ENCODE peak calls at places on chromosomes 5 and 9, in nine cellular contexts. G is GM12865, H is transverse colon, V is AG10803, W is fibroblast of mammary gland, A is breast epithelium, D is lower lobe of right lung, P is right cardiac atrium, X is heart left ventricle. K is an unnamed sample.

GRCh38 chr5:151020304-151021031 is at the start of gene GPX3:
- DNase-seq in G (no peak), H (peak), V (peak), W (no peak), A (peak), D (peak), P (peak), X (peak), K (peak)

GRCh38 chr9:6907772-6908381 is 150.1 kb downstream of the KDM4C start:
- DNase-seq in G (peak), H (no peak), V (peak), W (peak), A (no peak), D (no peak), P (no peak), X (no peak), K (no peak)

GRCh38 chr9:25681270-25681669 is 3.0 kb upstream of the TUSC1 start:
- DNase-seq in G (no peak), H (no peak), V (peak), W (peak), A (no peak), D (no peak), P (no peak), X (no peak), K (no peak)

GRCh38 chr5:157143127-157143959 is 678 bp upstream of the MED7 start:
- DNase-seq in G (peak), H (peak), V (peak), W (peak), A (no peak), D (peak), P (peak), X (peak), K (peak)

GRCh38 chr9:98575379-98576346 is 133.1 kb downstream of the GABBR2 start:
- DNase-seq in G (peak), H (no peak), V (peak), W (peak), A (no peak), D (no peak), P (no peak), X (no peak), K (peak)

GRCh38 chr5:74631088-74631960 is 9.2 kb downstream of the ENC1 start:
- DNase-seq in G (peak), H (no peak), V (no peak), W (peak), A (no peak), D (no peak), P (no peak), X (no peak), K (peak)

GRCh38 chr5:141476132-141476909 is 555 bp downstream of the PCDHGC3 start:
- DNase-seq in G (peak), H (peak), V (peak), W (peak), A (no peak), D (peak), P (peak), X (peak), K (peak)

GRCh38 chr9:109579191-109579948 is 81.3 kb upstream of the PTPN3 start:
- DNase-seq in G (no peak), H (no peak), V (no peak), W (no peak), A (no peak), D (no peak), P (no peak), X (no peak), K (no peak)

GRCh38 chr9:13244190-13244589 is 35.3 kb downstream of the MPDZ start:
- DNase-seq in G (no peak), H (no peak), V (no peak), W (no peak), A (no peak), D (no peak), P (no peak), X (no peak), K (no peak)

GRCh38 chr9:116639251-116639741 is 47.8 kb upstream of the TRIM32 start:
- DNase-seq in G (no peak), H (no peak), V (peak), W (peak), A (no peak), D (no peak), P (no peak), X (no peak), K (no peak)

GRCh38 chr9:32550046-32550608 is 2.0 kb upstream of the SMIM27 start:
- DNase-seq in G (no peak), H (no peak), V (peak), W (peak), A (no peak), D (no peak), P (no peak), X (no peak), K (no peak)

GRCh38 chr5:80234311-80234948 is 21.4 kb downstream of the SERINC5 start:
- DNase-seq in G (no peak), H (no peak), V (no peak), W (no peak), A (no peak), D (no peak), P (no peak), X (no peak), K (no peak)

GRCh38 chr9:33024126-33024965 is 727 bp upstream of the DNAJA1 start:
- DNase-seq in G (peak), H (peak), V (peak), W (peak), A (no peak), D (no peak), P (no peak), X (no peak), K (peak)

GRCh38 chr5:78211052-78211451 is 83.4 kb downstream of the AP3B1 start:
- DNase-seq in G (no peak), H (no peak), V (no peak), W (no peak), A (no peak), D (no peak), P (no peak), X (no peak), K (no peak)

GRCh38 chr9:22005700-22006605 is 3.2 kb downstream of the CDKN2B start:
- DNase-seq in G (no peak), H (no peak), V (no peak), W (no peak), A (no peak), D (no peak), P (no peak), X (no peak), K (no peak)

GRCh38 chr9:34139477-34140146 is 13.1 kb upstream of the DCAF12 start:
- DNase-seq in G (peak), H (peak), V (peak), W (peak), A (no peak), D (no peak), P (peak), X (peak), K (no peak)

GRCh38 chr9:90502134-90502533 is 140.5 kb downstream of the DIRAS2 start:
- DNase-seq in G (no peak), H (no peak), V (no peak), W (no peak), A (no peak), D (no peak), P (no peak), X (no peak), K (no peak)

GRCh38 chr5:115774684-115775083 is 41.8 kb downstream of the CDO1 start:
- DNase-seq in G (no peak), H (no peak), V (no peak), W (peak), A (no peak), D (no peak), P (peak), X (peak), K (no peak)

GRCh38 chr9:27460225-27461023 is 63.7 kb upstream of the IFNK start:
- DNase-seq in G (no peak), H (no peak), V (peak), W (peak), A (no peak), D (no peak), P (no peak), X (no peak), K (peak)

GRCh38 chr5:179347581-179347980 is 2.3 kb upstream of the ADAMTS2 start:
- DNase-seq in G (no peak), H (no peak), V (no peak), W (no peak), A (no peak), D (no peak), P (no peak), X (no peak), K (no peak)

GRCh38 chr9:35518981-35519679 is 29.2 kb downstream of the RUSC2 start:
- DNase-seq in G (no peak), H (no peak), V (peak), W (peak), A (no peak), D (no peak), P (no peak), X (peak), K (no peak)

GRCh38 chr5:137398751-137399150 is 100.4 kb downstream of the SPOCK1 start:
- DNase-seq in G (no peak), H (no peak), V (no peak), W (no peak), A (no peak), D (no peak), P (no peak), X (no peak), K (no peak)

GRCh38 chr5:157446077-157446930 is 13.7 kb upstream of the NIPAL4 start:
- DNase-seq in G (no peak), H (no peak), V (no peak), W (no peak), A (no peak), D (no peak), P (no peak), X (no peak), K (no peak)

GRCh38 chr9:16023466-16023865 is 470.6 kb downstream of the CCDC171 start:
- DNase-seq in G (no peak), H (no peak), V (peak), W (peak), A (no peak), D (no peak), P (no peak), X (no peak), K (no peak)

GRCh38 chr9:127918201-127919107 is 1.6 kb upstream of the ST6GALNAC4 start:
- DNase-seq in G (peak), H (peak), V (peak), W (peak), A (no peak), D (peak), P (peak), X (no peak), K (peak)

GRCh38 chr9:33167949-33168535 is 906 bp upstream of the B4GALT1 start:
- DNase-seq in G (peak), H (peak), V (no peak), W (no peak), A (no peak), D (peak), P (no peak), X (no peak), K (no peak)

GRCh38 chr5:142210011-142210410 is 101.4 kb downstream of the NDFIP1 start:
- DNase-seq in G (no peak), H (no peak), V (no peak), W (no peak), A (no peak), D (no peak), P (no peak), X (no peak), K (no peak)

GRCh38 chr9:37390759-37391158 is 31.7 kb upstream of the GRHPR start:
- DNase-seq in G (peak), H (peak), V (no peak), W (no peak), A (no peak), D (no peak), P (no peak), X (no peak), K (peak)

GRCh38 chr9:128863647-128864046 is 18.1 kb downstream of the KYAT1 start:
- DNase-seq in G (peak), H (peak), V (peak), W (peak), A (peak), D (peak), P (peak), X (peak), K (peak)

DNA sequence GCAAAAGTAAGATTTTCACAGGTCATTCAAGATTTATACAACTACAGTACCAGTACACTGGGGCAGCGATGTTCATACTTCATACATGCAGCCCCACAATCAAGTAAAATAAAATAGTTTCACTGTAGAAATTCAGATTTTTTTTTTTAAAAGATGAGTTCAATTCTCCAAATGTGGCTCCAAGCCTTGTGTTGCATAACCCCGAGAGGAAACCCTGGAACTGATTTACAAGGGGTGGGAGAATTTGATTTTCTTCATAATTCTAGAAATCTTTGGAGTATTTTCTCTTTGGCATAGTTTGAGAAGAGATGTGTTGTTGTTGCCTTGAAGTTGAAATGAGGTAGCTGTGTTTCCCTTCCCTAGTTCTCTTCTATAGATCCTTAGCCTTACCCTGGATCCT is 3.0 kb downstream of the RHOBTB3 start:
- DNase-seq in G (no peak), H (no peak), V (peak), W (no peak), A (no peak), D (no peak), P (no peak), X (no peak), K (no peak)
- H3K4me3 ChIP-seq in G (no peak), H (peak), V (peak), W (peak), A (peak), D (peak), P (peak), X (peak), K (no peak)

DNA sequence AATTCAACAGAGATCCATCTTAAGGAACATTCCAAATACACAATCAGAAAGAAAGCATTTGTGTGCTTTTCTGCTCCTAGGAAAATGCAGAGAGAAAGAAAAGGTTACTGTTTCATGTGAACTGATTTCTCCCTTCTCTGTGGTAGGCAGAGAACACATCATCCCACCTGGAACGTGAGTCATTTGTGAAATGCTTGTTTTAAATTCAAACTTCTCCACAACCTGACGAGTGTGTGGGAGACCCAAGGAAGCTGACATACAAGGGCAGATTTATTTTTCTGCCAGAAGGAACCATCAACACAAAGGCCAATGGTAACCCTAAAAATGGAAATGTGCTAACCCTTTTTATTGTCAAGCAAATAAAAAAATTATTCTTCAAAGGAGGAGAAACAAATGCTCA is 156.4 kb downstream of the EFNA5 start:
- DNase-seq in G (peak), H (no peak), V (no peak), W (peak), A (no peak), D (no peak), P (no peak), X (no peak), K (no peak)
- H3K4me3 ChIP-seq in G (no peak), H (no peak), V (no peak), W (no peak), A (no peak), D (no peak), P (no peak), X (no peak), K (no peak)

GRCh38 chr5:102795546-102795945 is 40.4 kb downstream of the PAM start:
- DNase-seq in G (no peak), H (no peak), V (no peak), W (no peak), A (no peak), D (no peak), P (no peak), X (no peak), K (no peak)
- H3K4me3 ChIP-seq in G (no peak), H (no peak), V (no peak), W (no peak), A (no peak), D (no peak), P (peak), X (peak), K (no peak)

DNA sequence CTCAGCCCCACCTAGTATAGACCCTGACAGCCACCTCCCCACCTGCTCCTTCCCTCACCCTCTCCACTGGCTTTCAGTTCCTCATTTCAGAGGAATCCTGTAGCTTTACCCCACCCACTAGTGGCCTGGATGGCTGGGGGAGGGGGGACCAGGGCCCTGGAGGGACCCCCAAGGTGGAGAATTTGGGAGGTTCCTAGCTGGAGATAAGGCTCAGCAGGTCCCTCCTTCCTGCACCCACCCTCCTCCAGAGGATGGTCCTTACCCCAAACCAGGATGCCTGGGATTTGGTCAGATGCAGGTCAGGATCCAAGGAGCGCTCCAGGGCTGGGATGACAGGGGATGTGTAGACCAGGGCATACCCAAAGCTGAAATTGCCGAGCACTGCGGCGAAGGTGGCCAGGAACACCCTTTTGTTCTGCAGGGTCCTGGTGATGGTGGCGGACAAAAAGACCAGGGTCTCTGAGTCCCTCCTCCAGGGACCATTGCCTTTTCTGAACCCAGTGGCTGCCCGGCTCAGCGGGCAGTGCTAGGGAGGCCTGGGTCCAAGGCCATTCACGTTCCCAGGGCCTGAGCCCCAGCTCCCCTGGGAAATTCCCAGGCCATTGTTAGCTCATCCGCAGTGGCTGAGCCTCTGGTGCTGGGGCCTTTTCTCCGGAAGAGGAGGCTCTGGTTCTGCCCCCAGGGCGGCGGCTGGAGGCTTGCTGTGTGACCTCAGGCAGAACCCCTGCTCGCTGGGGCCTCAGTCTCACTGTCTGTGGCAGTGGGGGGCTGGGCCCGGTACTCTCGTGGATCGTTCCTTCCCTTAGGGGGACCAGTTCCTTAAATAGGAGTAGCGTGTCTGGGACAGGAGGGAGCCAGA is 678 bp downstream of the SLC2A6 start:
- DNase-seq in G (peak), H (no peak), V (peak), W (peak), A (no peak), D (peak), P (peak), X (peak), K (peak)
- H3K4me3 ChIP-seq in G (peak), H (peak), V (peak), W (peak), A (peak), D (peak), P (peak), X (peak), K (peak)

K was measured in GM06990.